ENCODE peak calls at places on chromosomes 1 and 21, in four cellular contexts. One of them, this sample, is unnamed. For H3K9me3, the result is how much of the 10 kb centered on the place peaks cover.

GRCh38 chr1:19427087-19427781 is 58.1 kb downstream of the CAPZB start:
- DNase-seq in stomach: no peak
- DNase-seq in ovary: no peak
- DNase-seq in CD8-positive, alpha-beta memory T cell: no peak
- DNase-seq in this sample: no peak

GRCh38 chr1:202135221-202135721 is 9.3 kb downstream of the ARL8A start:
- DNase-seq in stomach: peak
- DNase-seq in CD8-positive, alpha-beta memory T cell: peak
- DNase-seq in ovary: peak
- DNase-seq in this sample: peak

GRCh38 chr1:223482766-223483165 is 89.6 kb downstream of the CCDC185 start:
- DNase-seq in ovary: no peak
- DNase-seq in stomach: no peak
- DNase-seq in CD8-positive, alpha-beta memory T cell: no peak
- DNase-seq in this sample: no peak

GRCh38 chr21:42769183-42769819 is 110.0 kb downstream of the WDR4 start:
- DNase-seq in stomach: no peak
- DNase-seq in ovary: no peak
- DNase-seq in CD8-positive, alpha-beta memory T cell: no peak
- DNase-seq in this sample: no peak

GRCh38 chr1:175824079-175824478 is 80.7 kb upstream of the TNR start:
- DNase-seq in CD8-positive, alpha-beta memory T cell: no peak
- DNase-seq in ovary: no peak
- DNase-seq in stomach: no peak
- DNase-seq in this sample: no peak

GRCh38 chr1:30976143-30976542 is 67.6 kb upstream of the SDC3 start:
- DNase-seq in CD8-positive, alpha-beta memory T cell: no peak
- DNase-seq in stomach: no peak
- DNase-seq in ovary: no peak
- DNase-seq in this sample: no peak

GRCh38 chr1:94044290-94044790 is 76.6 kb downstream of the ABCA4 start:
- DNase-seq in CD8-positive, alpha-beta memory T cell: no peak
- DNase-seq in stomach: peak
- DNase-seq in ovary: peak
- DNase-seq in this sample: peak

GRCh38 chr1:2375246-2375922 is 16.0 kb downstream of the MORN1 start:
- DNase-seq in ovary: no peak
- DNase-seq in stomach: no peak
- DNase-seq in CD8-positive, alpha-beta memory T cell: no peak
- DNase-seq in this sample: no peak

GRCh38 chr1:85297855-85298629 is 21.6 kb upstream of the BCL10 start:
- DNase-seq in CD8-positive, alpha-beta memory T cell: peak
- DNase-seq in ovary: peak
- DNase-seq in stomach: peak
- DNase-seq in this sample: peak

GRCh38 chr1:207841318-207841717 is 69.6 kb downstream of the CD34 start:
- DNase-seq in stomach: no peak
- DNase-seq in ovary: no peak
- DNase-seq in CD8-positive, alpha-beta memory T cell: no peak
- DNase-seq in this sample: no peak

GRCh38 chr1:28115267-28115666 is 26.9 kb upstream of the EYA3 start:
- DNase-seq in CD8-positive, alpha-beta memory T cell: no peak
- DNase-seq in ovary: no peak
- DNase-seq in stomach: no peak
- DNase-seq in this sample: peak

GRCh38 chr1:29506678-29507225 is 270.4 kb downstream of the PTPRU start:
- DNase-seq in CD8-positive, alpha-beta memory T cell: no peak
- DNase-seq in stomach: peak
- DNase-seq in ovary: no peak
- DNase-seq in this sample: peak

GRCh38 chr1:229224308-229224707 is 46.6 kb upstream of the RAB4A start:
- DNase-seq in stomach: no peak
- DNase-seq in ovary: no peak
- DNase-seq in CD8-positive, alpha-beta memory T cell: no peak
- DNase-seq in this sample: no peak

GRCh38 chr1:201455098-201455497 is 13.9 kb downstream of the PHLDA3 start:
- DNase-seq in CD8-positive, alpha-beta memory T cell: no peak
- DNase-seq in stomach: no peak
- DNase-seq in ovary: no peak
- DNase-seq in this sample: peak

GRCh38 chr1:91745649-91746383 is 140.1 kb downstream of the TGFBR3 start:
- DNase-seq in stomach: no peak
- DNase-seq in ovary: peak
- DNase-seq in CD8-positive, alpha-beta memory T cell: no peak
- DNase-seq in this sample: no peak

GRCh38 chr1:53579221-53580008 is 120.2 kb downstream of the DMRTB1 start:
- DNase-seq in CD8-positive, alpha-beta memory T cell: no peak
- DNase-seq in ovary: no peak
- DNase-seq in stomach: no peak
- DNase-seq in this sample: no peak

GRCh38 chr1:54161495-54162168 is 8.8 kb upstream of the CDCP2 start:
- DNase-seq in CD8-positive, alpha-beta memory T cell: no peak
- DNase-seq in stomach: no peak
- DNase-seq in ovary: no peak
- DNase-seq in this sample: no peak

GRCh38 chr1:147080013-147080661 is 92.1 kb downstream of the PRKAB2 start:
- DNase-seq in CD8-positive, alpha-beta memory T cell: no peak
- DNase-seq in stomach: no peak
- DNase-seq in ovary: no peak
- DNase-seq in this sample: no peak

GRCh38 chr1:43505077-43505780 is 25.5 kb upstream of the PTPRF start:
- DNase-seq in CD8-positive, alpha-beta memory T cell: no peak
- DNase-seq in ovary: no peak
- DNase-seq in stomach: no peak
- DNase-seq in this sample: peak

GRCh38 chr1:78279051-78279450 is 211.7 kb upstream of the PTGFR start:
- DNase-seq in stomach: no peak
- DNase-seq in CD8-positive, alpha-beta memory T cell: no peak
- DNase-seq in ovary: no peak
- DNase-seq in this sample: no peak

GRCh38 chr1:200231787-200232222 is 178.0 kb downstream of the ZNF281 start:
- DNase-seq in stomach: no peak
- DNase-seq in ovary: no peak
- DNase-seq in CD8-positive, alpha-beta memory T cell: no peak
- DNase-seq in this sample: no peak

GRCh38 chr1:182634306-182635072 is 30.3 kb upstream of the RGS16 start:
- DNase-seq in stomach: no peak
- DNase-seq in CD8-positive, alpha-beta memory T cell: no peak
- DNase-seq in ovary: no peak
- DNase-seq in this sample: no peak

GRCh38 chr1:56263908-56264307 is 315.5 kb downstream of the PLPP3 start:
- DNase-seq in CD8-positive, alpha-beta memory T cell: no peak
- DNase-seq in stomach: no peak
- DNase-seq in ovary: no peak
- DNase-seq in this sample: no peak

GRCh38 chr1:26582836-26583460 is 53.4 kb downstream of the RPS6KA1 start:
- DNase-seq in stomach: no peak
- DNase-seq in ovary: no peak
- DNase-seq in CD8-positive, alpha-beta memory T cell: no peak
- DNase-seq in this sample: peak

GRCh38 chr1:38178236-38178635 is 131.6 kb upstream of the POU3F1 start:
- DNase-seq in ovary: no peak
- DNase-seq in CD8-positive, alpha-beta memory T cell: no peak
- DNase-seq in stomach: no peak
- DNase-seq in this sample: no peak

GRCh38 chr1:192401832-192402231 is 85.0 kb downstream of the RGS21 start:
- DNase-seq in stomach: no peak
- DNase-seq in CD8-positive, alpha-beta memory T cell: no peak
- DNase-seq in ovary: no peak
- DNase-seq in this sample: no peak

GRCh38 chr1:16015491-16015890 is 2.4 kb downstream of the HSPB7 start:
- DNase-seq in stomach: no peak
- DNase-seq in ovary: no peak
- DNase-seq in CD8-positive, alpha-beta memory T cell: no peak
- DNase-seq in this sample: no peak

GRCh38 chr1:16012590-16013219 is 5.1 kb downstream of the HSPB7 start:
- DNase-seq in stomach: peak
- DNase-seq in CD8-positive, alpha-beta memory T cell: no peak
- DNase-seq in ovary: peak
- DNase-seq in this sample: peak

GRCh38 chr1:16014509-16015482 is 3.0 kb downstream of the HSPB7 start:
- DNase-seq in stomach: peak
- DNase-seq in ovary: peak
- DNase-seq in CD8-positive, alpha-beta memory T cell: no peak
- DNase-seq in this sample: no peak

GRCh38 chr1:16013220-16013907 is 4.5 kb downstream of the HSPB7 start:
- DNase-seq in CD8-positive, alpha-beta memory T cell: peak
- DNase-seq in ovary: peak
- DNase-seq in stomach: peak
- DNase-seq in this sample: no peak

DNA sequence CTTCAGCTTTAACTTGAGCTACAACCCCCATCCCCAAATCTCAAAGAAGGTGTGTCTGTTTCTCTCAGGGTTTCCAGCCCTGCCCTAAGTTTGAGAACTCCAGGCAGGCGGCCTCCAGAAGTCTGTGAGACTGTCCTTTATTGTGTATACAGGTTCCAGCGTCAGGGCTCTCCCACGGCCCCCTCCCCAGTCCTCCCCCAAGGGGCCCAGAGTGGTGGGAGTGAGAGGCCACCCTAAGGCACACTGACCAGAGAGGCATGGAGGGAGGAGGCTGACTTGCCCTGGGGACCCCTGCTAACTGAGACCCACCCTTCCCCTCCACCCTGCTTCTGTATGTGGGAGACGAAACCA is 4.0 kb downstream of the HSPB7 start:
- DNase-seq in ovary: no peak
- DNase-seq in CD8-positive, alpha-beta memory T cell: no peak
- DNase-seq in stomach: no peak
- DNase-seq in this sample: no peak
- H3K4me3 ChIP-seq in ovary: no peak
- H3K4me3 ChIP-seq in CD8-positive, alpha-beta memory T cell: no peak
- H3K4me3 ChIP-seq in stomach: peak
- H3K4me3 ChIP-seq in this sample: no peak

DNA sequence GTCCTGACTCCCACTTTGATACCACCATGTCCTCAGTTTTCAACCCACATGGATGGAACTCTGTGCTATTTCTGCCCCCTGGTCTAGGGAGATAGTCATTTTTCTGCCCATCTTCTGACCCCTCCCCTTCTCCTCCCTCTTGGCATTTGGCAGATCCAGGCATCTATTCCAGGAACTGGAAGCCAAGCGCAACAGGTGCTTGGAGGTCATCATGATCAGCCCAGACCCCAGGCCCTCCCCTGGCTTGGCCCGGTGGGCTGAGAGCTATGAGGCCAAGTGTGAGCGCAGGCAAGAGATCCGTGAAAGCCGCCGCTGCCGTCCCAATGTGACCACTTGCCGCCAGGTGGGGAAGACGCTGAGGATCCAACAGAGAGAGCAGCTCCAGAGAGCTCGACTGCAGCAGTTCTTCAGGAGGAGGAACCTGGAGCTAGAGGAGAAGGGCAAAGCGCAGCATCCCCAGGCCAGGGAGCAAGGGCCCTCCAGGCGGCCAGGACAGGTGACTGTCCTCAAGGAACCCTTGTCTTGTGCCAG is 4.0 kb downstream of the TRAF3IP3 start:
- DNase-seq in CD8-positive, alpha-beta memory T cell: no peak
- DNase-seq in ovary: no peak
- DNase-seq in stomach: no peak
- DNase-seq in this sample: no peak
- H3K27ac ChIP-seq in CD8-positive, alpha-beta memory T cell: no peak
- H3K27ac ChIP-seq in ovary: no peak
- H3K27ac ChIP-seq in stomach: no peak
- H3K27ac ChIP-seq in this sample: no peak

DNA sequence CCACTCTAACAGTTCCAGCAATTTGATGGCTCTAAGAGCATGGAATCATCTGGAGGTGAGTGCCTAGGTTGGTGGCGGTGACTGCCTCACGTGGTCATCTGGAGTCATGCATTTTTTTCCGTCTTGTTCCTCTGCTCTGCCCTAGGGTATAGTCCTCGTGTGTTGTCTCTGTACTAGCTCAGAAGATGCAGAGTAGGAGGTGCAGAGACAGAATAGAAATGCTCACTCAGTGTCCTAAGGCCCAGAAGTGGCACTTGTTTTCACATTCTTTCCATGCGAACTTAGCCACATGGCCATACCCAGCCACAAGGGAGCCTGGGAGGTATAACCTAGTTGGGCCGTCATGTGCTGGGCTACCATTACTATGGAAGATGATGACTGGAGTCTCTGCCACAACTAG is 30.3 kb downstream of the DYRK1A start:
- DNase-seq in stomach: no peak
- DNase-seq in ovary: no peak
- DNase-seq in CD8-positive, alpha-beta memory T cell: no peak
- DNase-seq in this sample: no peak
- H3K9me3 ChIP-seq in stomach: under half
- H3K9me3 ChIP-seq in ovary: under half
- H3K9me3 ChIP-seq in CD8-positive, alpha-beta memory T cell: under half
- H3K9me3 ChIP-seq in this sample: under half

DNA sequence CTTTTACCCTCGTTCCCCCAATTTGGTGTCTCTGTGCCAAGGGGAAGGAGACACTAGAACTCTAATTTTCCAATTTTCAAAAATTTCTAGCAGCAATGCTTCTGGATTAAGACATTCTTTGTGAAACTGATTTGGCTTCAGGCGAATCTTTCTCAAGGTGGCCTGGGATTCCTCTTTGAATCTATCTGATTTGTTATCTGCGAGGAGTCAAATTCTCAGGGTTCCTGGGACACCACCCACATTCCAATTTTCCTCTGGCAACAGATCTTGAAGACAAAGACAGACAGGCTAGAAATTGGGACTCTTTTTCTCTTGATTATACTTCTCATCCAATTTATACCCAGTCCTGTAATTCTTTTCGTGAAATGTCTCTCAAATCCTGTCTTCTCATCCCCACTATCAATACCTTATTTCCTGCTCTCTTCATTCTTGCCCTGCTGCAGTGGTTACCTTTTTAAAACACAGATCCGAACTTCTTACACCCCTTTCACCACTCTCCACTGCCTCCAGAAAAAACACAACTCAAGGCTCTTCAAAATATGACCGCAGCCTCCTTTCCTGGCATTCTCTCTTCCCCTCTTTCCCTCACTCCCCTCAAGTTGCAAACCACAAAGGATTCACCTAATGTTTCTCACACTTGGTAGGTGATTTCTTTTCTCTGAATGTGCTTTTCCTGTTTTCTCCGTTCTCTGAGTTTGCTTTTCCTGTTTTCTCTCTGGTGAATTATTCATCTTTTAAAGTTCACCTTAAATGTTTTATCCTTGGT is 2.7 kb upstream of the MPZL1 start:
- DNase-seq in ovary: no peak
- DNase-seq in stomach: no peak
- DNase-seq in CD8-positive, alpha-beta memory T cell: no peak
- DNase-seq in this sample: no peak
- H3K4me3 ChIP-seq in ovary: no peak
- H3K4me3 ChIP-seq in stomach: no peak
- H3K4me3 ChIP-seq in CD8-positive, alpha-beta memory T cell: no peak
- H3K4me3 ChIP-seq in this sample: no peak

GRCh38 chr1:197144570-197145325 is 1.7 kb downstream of the ASPM start:
- DNase-seq in ovary: no peak
- DNase-seq in stomach: no peak
- DNase-seq in CD8-positive, alpha-beta memory T cell: no peak
- DNase-seq in this sample: no peak
- H3K27ac ChIP-seq in ovary: no peak
- H3K27ac ChIP-seq in stomach: no peak
- H3K27ac ChIP-seq in CD8-positive, alpha-beta memory T cell: peak
- H3K27ac ChIP-seq in this sample: no peak

This sample was measured in lung.